ENCODE peak calls at places on chromosome 16, in six cellular contexts. One of them, this sample, is unnamed.
A peak's percentile ranks its signal among the peaks of the same experiment; 100 is the strongest.

GRCh38 chr16:17461951-17462729 is 8.6 kb downstream of the XYLT1 start:
- DNase-seq in foreskin keratinocyte: no peak
- DNase-seq in type B pancreatic cell: no peak
- DNase-seq in stimulated activated CD8-positive, alpha-beta memory T cell treated with anti-CD3 and anti-CD28 coated beads, Interleukin-15, amount 100 ng/mL, for 1 hour: no peak
- DNase-seq in NCI-H1092: no peak
- DNase-seq in HEK293T: no peak
- DNase-seq in this sample: no peak

GRCh38 chr16:75236232-75236631 is 15.2 kb downstream of the BCAR1 start:
- DNase-seq in foreskin keratinocyte: no peak
- DNase-seq in type B pancreatic cell: no peak
- DNase-seq in stimulated activated CD8-positive, alpha-beta memory T cell treated with anti-CD3 and anti-CD28 coated beads, Interleukin-15, amount 100 ng/mL, for 1 hour: no peak
- DNase-seq in NCI-H1092: no peak
- DNase-seq in HEK293T: no peak
- DNase-seq in this sample: no peak

GRCh38 chr16:49400611-49401010 is 27.0 kb downstream of the C16orf78 start:
- DNase-seq in foreskin keratinocyte: no peak
- DNase-seq in type B pancreatic cell: no peak
- DNase-seq in stimulated activated CD8-positive, alpha-beta memory T cell treated with anti-CD3 and anti-CD28 coated beads, Interleukin-15, amount 100 ng/mL, for 1 hour: no peak
- DNase-seq in NCI-H1092: no peak
- DNase-seq in HEK293T: no peak
- DNase-seq in this sample: no peak

GRCh38 chr16:31301708-31302400 is 42.1 kb downstream of the ITGAM start:
- DNase-seq in foreskin keratinocyte: no peak
- DNase-seq in type B pancreatic cell: no peak
- DNase-seq in stimulated activated CD8-positive, alpha-beta memory T cell treated with anti-CD3 and anti-CD28 coated beads, Interleukin-15, amount 100 ng/mL, for 1 hour: no peak
- DNase-seq in NCI-H1092: no peak
- DNase-seq in HEK293T: no peak
- DNase-seq in this sample: no peak

GRCh38 chr16:14015461-14015860 is 55.7 kb upstream of the MRTFB start:
- DNase-seq in foreskin keratinocyte: no peak
- DNase-seq in type B pancreatic cell: no peak
- DNase-seq in stimulated activated CD8-positive, alpha-beta memory T cell treated with anti-CD3 and anti-CD28 coated beads, Interleukin-15, amount 100 ng/mL, for 1 hour: no peak
- DNase-seq in NCI-H1092: no peak
- DNase-seq in HEK293T: no peak
- DNase-seq in this sample: no peak

GRCh38 chr16:78309763-78310162 is 210.3 kb downstream of the WWOX start:
- DNase-seq in foreskin keratinocyte: no peak
- DNase-seq in type B pancreatic cell: no peak
- DNase-seq in stimulated activated CD8-positive, alpha-beta memory T cell treated with anti-CD3 and anti-CD28 coated beads, Interleukin-15, amount 100 ng/mL, for 1 hour: no peak
- DNase-seq in NCI-H1092: no peak
- DNase-seq in HEK293T: no peak
- DNase-seq in this sample: no peak

GRCh38 chr16:59356709-59357108 is 622.6 kb upstream of the GOT2 start:
- DNase-seq in foreskin keratinocyte: no peak
- DNase-seq in type B pancreatic cell: no peak
- DNase-seq in stimulated activated CD8-positive, alpha-beta memory T cell treated with anti-CD3 and anti-CD28 coated beads, Interleukin-15, amount 100 ng/mL, for 1 hour: no peak
- DNase-seq in NCI-H1092: no peak
- DNase-seq in HEK293T: no peak
- DNase-seq in this sample: no peak

GRCh38 chr16:1470543-1471251 is 4.1 kb downstream of the CLCN7 start:
- DNase-seq in foreskin keratinocyte: no peak
- DNase-seq in type B pancreatic cell: peak; percentile 55
- DNase-seq in stimulated activated CD8-positive, alpha-beta memory T cell treated with anti-CD3 and anti-CD28 coated beads, Interleukin-15, amount 100 ng/mL, for 1 hour: no peak
- DNase-seq in NCI-H1092: no peak
- DNase-seq in HEK293T: no peak
- DNase-seq in this sample: no peak

GRCh38 chr16:51433597-51433996 is 282.5 kb upstream of the SALL1 start:
- DNase-seq in foreskin keratinocyte: no peak
- DNase-seq in type B pancreatic cell: no peak
- DNase-seq in stimulated activated CD8-positive, alpha-beta memory T cell treated with anti-CD3 and anti-CD28 coated beads, Interleukin-15, amount 100 ng/mL, for 1 hour: no peak
- DNase-seq in NCI-H1092: peak; percentile 60
- DNase-seq in HEK293T: no peak
- DNase-seq in this sample: no peak

GRCh38 chr16:81444448-81445121 is at the start of gene CMIP:
- DNase-seq in foreskin keratinocyte: no peak
- DNase-seq in type B pancreatic cell: peak; percentile 88
- DNase-seq in stimulated activated CD8-positive, alpha-beta memory T cell treated with anti-CD3 and anti-CD28 coated beads, Interleukin-15, amount 100 ng/mL, for 1 hour: peak; percentile 56
- DNase-seq in NCI-H1092: peak; percentile 67
- DNase-seq in HEK293T: peak; percentile 91
- DNase-seq in this sample: peak; percentile 88

GRCh38 chr16:5884996-5885395 is 787.4 kb upstream of the EEF2KMT start:
- DNase-seq in foreskin keratinocyte: no peak
- DNase-seq in type B pancreatic cell: no peak
- DNase-seq in stimulated activated CD8-positive, alpha-beta memory T cell treated with anti-CD3 and anti-CD28 coated beads, Interleukin-15, amount 100 ng/mL, for 1 hour: no peak
- DNase-seq in NCI-H1092: no peak
- DNase-seq in HEK293T: no peak
- DNase-seq in this sample: no peak

GRCh38 chr16:23482778-23483177 is 27.5 kb downstream of the GGA2 start:
- DNase-seq in foreskin keratinocyte: no peak
- DNase-seq in type B pancreatic cell: no peak
- DNase-seq in stimulated activated CD8-positive, alpha-beta memory T cell treated with anti-CD3 and anti-CD28 coated beads, Interleukin-15, amount 100 ng/mL, for 1 hour: no peak
- DNase-seq in NCI-H1092: no peak
- DNase-seq in HEK293T: no peak
- DNase-seq in this sample: no peak

GRCh38 chr16:19393226-19394074 is 24.2 kb upstream of the TMC5 start:
- DNase-seq in foreskin keratinocyte: peak; percentile 79
- DNase-seq in type B pancreatic cell: no peak
- DNase-seq in stimulated activated CD8-positive, alpha-beta memory T cell treated with anti-CD3 and anti-CD28 coated beads, Interleukin-15, amount 100 ng/mL, for 1 hour: no peak
- DNase-seq in NCI-H1092: no peak
- DNase-seq in HEK293T: no peak
- DNase-seq in this sample: no peak

GRCh38 chr16:711548-712320 is 3.2 kb upstream of the METRN start:
- DNase-seq in foreskin keratinocyte: no peak
- DNase-seq in type B pancreatic cell: peak; percentile 88
- DNase-seq in stimulated activated CD8-positive, alpha-beta memory T cell treated with anti-CD3 and anti-CD28 coated beads, Interleukin-15, amount 100 ng/mL, for 1 hour: peak; percentile 56
- DNase-seq in NCI-H1092: peak; percentile 52
- DNase-seq in HEK293T: peak; percentile 84
- DNase-seq in this sample: peak; percentile 83

GRCh38 chr16:2774161-2774891 is 2.8 kb downstream of the ELOB start:
- DNase-seq in foreskin keratinocyte: no peak
- DNase-seq in type B pancreatic cell: no peak
- DNase-seq in stimulated activated CD8-positive, alpha-beta memory T cell treated with anti-CD3 and anti-CD28 coated beads, Interleukin-15, amount 100 ng/mL, for 1 hour: no peak
- DNase-seq in NCI-H1092: no peak
- DNase-seq in HEK293T: no peak
- DNase-seq in this sample: no peak

GRCh38 chr16:15770512-15770911 is 86.3 kb downstream of the MYH11 start:
- DNase-seq in foreskin keratinocyte: no peak
- DNase-seq in type B pancreatic cell: no peak
- DNase-seq in stimulated activated CD8-positive, alpha-beta memory T cell treated with anti-CD3 and anti-CD28 coated beads, Interleukin-15, amount 100 ng/mL, for 1 hour: no peak
- DNase-seq in NCI-H1092: no peak
- DNase-seq in HEK293T: no peak
- DNase-seq in this sample: no peak

GRCh38 chr16:27321013-27321960 is 7.5 kb downstream of the IL4R start:
- DNase-seq in foreskin keratinocyte: peak; percentile 63
- DNase-seq in type B pancreatic cell: no peak
- DNase-seq in stimulated activated CD8-positive, alpha-beta memory T cell treated with anti-CD3 and anti-CD28 coated beads, Interleukin-15, amount 100 ng/mL, for 1 hour: no peak
- DNase-seq in NCI-H1092: no peak
- DNase-seq in HEK293T: no peak
- DNase-seq in this sample: no peak

GRCh38 chr16:76653390-76654026 is 376.3 kb downstream of the CNTNAP4 start:
- DNase-seq in foreskin keratinocyte: no peak
- DNase-seq in type B pancreatic cell: no peak
- DNase-seq in stimulated activated CD8-positive, alpha-beta memory T cell treated with anti-CD3 and anti-CD28 coated beads, Interleukin-15, amount 100 ng/mL, for 1 hour: no peak
- DNase-seq in NCI-H1092: peak; percentile 83
- DNase-seq in HEK293T: peak; percentile 41
- DNase-seq in this sample: peak; percentile 15

GRCh38 chr16:21952040-21952792 is 945 bp upstream of the UQCRC2 start:
- DNase-seq in foreskin keratinocyte: no peak
- DNase-seq in type B pancreatic cell: peak; percentile 71
- DNase-seq in stimulated activated CD8-positive, alpha-beta memory T cell treated with anti-CD3 and anti-CD28 coated beads, Interleukin-15, amount 100 ng/mL, for 1 hour: peak; percentile 47
- DNase-seq in NCI-H1092: peak; percentile 31
- DNase-seq in HEK293T: peak; percentile 74
- DNase-seq in this sample: peak; percentile 60

GRCh38 chr16:30351586-30352419 is 3.3 kb downstream of the CD2BP2 start:
- DNase-seq in foreskin keratinocyte: no peak
- DNase-seq in type B pancreatic cell: no peak
- DNase-seq in stimulated activated CD8-positive, alpha-beta memory T cell treated with anti-CD3 and anti-CD28 coated beads, Interleukin-15, amount 100 ng/mL, for 1 hour: no peak
- DNase-seq in NCI-H1092: no peak
- DNase-seq in HEK293T: no peak
- DNase-seq in this sample: peak; percentile 96

GRCh38 chr16:57503366-57503765 is 17.1 kb upstream of the DOK4 start:
- DNase-seq in foreskin keratinocyte: no peak
- DNase-seq in type B pancreatic cell: no peak
- DNase-seq in stimulated activated CD8-positive, alpha-beta memory T cell treated with anti-CD3 and anti-CD28 coated beads, Interleukin-15, amount 100 ng/mL, for 1 hour: no peak
- DNase-seq in NCI-H1092: peak; percentile 18
- DNase-seq in HEK293T: no peak
- DNase-seq in this sample: no peak